ENCODE peak calls at places on chromosomes 11 and 22, in nine cellular contexts. U is HepG2, W is tibial nerve, M is lower leg skin, A is sigmoid colon, N is stomach, J is body of pancreas, Q is transverse colon, T is H54. O is an unnamed sample.

GRCh38 chr22:43860126-43860525 is 2.2 kb downstream of the SULT4A1 start:
- DNase-seq in U (no peak), W (no peak), M (no peak), A (peak), N (no peak), J (no peak), Q (no peak), T (no peak), O (no peak)

GRCh38 chr11:26931248-26931631 is 62.7 kb upstream of the FIBIN start:
- DNase-seq in U (no peak), W (peak), M (no peak), A (no peak), N (no peak), J (no peak), Q (no peak), T (no peak), O (no peak)

GRCh38 chr11:27150098-27150497 is 109.5 kb downstream of the BBOX1 start:
- DNase-seq in U (no peak), W (no peak), M (no peak), A (no peak), N (no peak), J (no peak), Q (no peak), T (no peak), O (no peak)

GRCh38 chr11:110921742-110922200 is 209.5 kb upstream of the ARHGAP20 start:
- DNase-seq in U (no peak), W (no peak), M (no peak), A (peak), N (peak), J (peak), Q (no peak), T (no peak), O (no peak)

GRCh38 chr11:114288139-114288538 is 8.1 kb upstream of the NNMT start:
- DNase-seq in U (no peak), W (no peak), M (no peak), A (no peak), N (no peak), J (no peak), Q (no peak), T (no peak), O (peak)

GRCh38 chr11:69313992-69314391 is 20.0 kb downstream of the MYEOV start:
- DNase-seq in U (no peak), W (no peak), M (no peak), A (peak), N (no peak), J (no peak), Q (no peak), T (no peak), O (no peak)

GRCh38 chr22:26245001-26245400 is 75.7 kb downstream of the SEZ6L start:
- DNase-seq in U (no peak), W (no peak), M (no peak), A (no peak), N (no peak), J (no peak), Q (no peak), T (no peak), O (no peak)

GRCh38 chr22:26124991-26125725 is 44.1 kb upstream of the SEZ6L start:
- DNase-seq in U (no peak), W (no peak), M (no peak), A (no peak), N (no peak), J (no peak), Q (no peak), T (no peak), O (no peak)

GRCh38 chr22:36026741-36027140 is 1.9 kb downstream of the RBFOX2 start:
- DNase-seq in U (no peak), W (no peak), M (no peak), A (no peak), N (no peak), J (no peak), Q (no peak), T (no peak), O (peak)

GRCh38 chr11:107583629-107584195 is 7.2 kb upstream of the ELMOD1 start:
- DNase-seq in U (no peak), W (no peak), M (no peak), A (no peak), N (no peak), J (no peak), Q (no peak), T (no peak), O (no peak)

GRCh38 chr11:62130498-62131464 is 7.0 kb downstream of the INCENP start:
- DNase-seq in U (no peak), W (no peak), M (no peak), A (peak), N (peak), J (no peak), Q (no peak), T (no peak), O (no peak)

GRCh38 chr11:95108159-95108611 is 18.5 kb downstream of the ENDOD1 start:
- DNase-seq in U (no peak), W (peak), M (peak), A (no peak), N (peak), J (no peak), Q (peak), T (peak), O (peak)

GRCh38 chr22:38655532-38656255 is 498 bp downstream of the FAM227A start:
- DNase-seq in U (no peak), W (no peak), M (no peak), A (peak), N (no peak), J (no peak), Q (no peak), T (no peak), O (no peak)

GRCh38 chr11:62024975-62025374 is 57.5 kb upstream of the FTH1 start:
- DNase-seq in U (peak), W (no peak), M (no peak), A (peak), N (no peak), J (no peak), Q (no peak), T (no peak), O (no peak)

GRCh38 chr11:58647141-58647699 is 24.8 kb downstream of the CNTF start:
- DNase-seq in U (no peak), W (no peak), M (no peak), A (no peak), N (no peak), J (no peak), Q (no peak), T (no peak), O (no peak)

GRCh38 chr11:110979696-110980095 is 265.8 kb upstream of the POU2AF2 start:
- DNase-seq in U (no peak), W (no peak), M (no peak), A (no peak), N (no peak), J (no peak), Q (no peak), T (peak), O (no peak)

GRCh38 chr11:131694526-131695424 is 324.4 kb downstream of the NTM start:
- DNase-seq in U (peak), W (peak), M (peak), A (peak), N (peak), J (peak), Q (peak), T (peak), O (peak)

GRCh38 chr11:120931057-120931779 is 92.7 kb upstream of the TBCEL start:
- DNase-seq in U (peak), W (no peak), M (no peak), A (no peak), N (no peak), J (no peak), Q (no peak), T (no peak), O (no peak)

GRCh38 chr11:127420139-127420538 is 419.6 kb upstream of the KIRREL3 start:
- DNase-seq in U (no peak), W (no peak), M (no peak), A (no peak), N (no peak), J (no peak), Q (no peak), T (no peak), O (no peak)

GRCh38 chr11:3684129-3684685 is 13.0 kb upstream of the CHRNA10 start:
- DNase-seq in U (no peak), W (no peak), M (no peak), A (no peak), N (no peak), J (no peak), Q (no peak), T (no peak), O (no peak)

GRCh38 chr11:64356498-64357411 is 2.2 kb upstream of the RPS6KA4 start:
- DNase-seq in U (peak), W (no peak), M (no peak), A (no peak), N (peak), J (peak), Q (no peak), T (peak), O (peak)

GRCh38 chr11:122851366-122852011 is 13.2 kb downstream of the CRTAM start:
- DNase-seq in U (no peak), W (no peak), M (no peak), A (no peak), N (no peak), J (no peak), Q (no peak), T (no peak), O (no peak)
- TF ChIP-seq POLR2A in U (no peak), W (no peak), M (no peak), A (no peak), N (no peak), J (no peak), Q (no peak), T (no peak), O (no peak)

GRCh38 chr22:31977141-31977781 is 32.9 kb downstream of the YWHAH start:
- DNase-seq in U (peak), W (peak), M (peak), A (peak), N (peak), J (peak), Q (peak), T (peak), O (peak)
- TF ChIP-seq POLR2A in U (no peak), W (no peak), M (no peak), A (no peak), N (no peak), J (no peak), Q (no peak), T (no peak), O (no peak)

DNA sequence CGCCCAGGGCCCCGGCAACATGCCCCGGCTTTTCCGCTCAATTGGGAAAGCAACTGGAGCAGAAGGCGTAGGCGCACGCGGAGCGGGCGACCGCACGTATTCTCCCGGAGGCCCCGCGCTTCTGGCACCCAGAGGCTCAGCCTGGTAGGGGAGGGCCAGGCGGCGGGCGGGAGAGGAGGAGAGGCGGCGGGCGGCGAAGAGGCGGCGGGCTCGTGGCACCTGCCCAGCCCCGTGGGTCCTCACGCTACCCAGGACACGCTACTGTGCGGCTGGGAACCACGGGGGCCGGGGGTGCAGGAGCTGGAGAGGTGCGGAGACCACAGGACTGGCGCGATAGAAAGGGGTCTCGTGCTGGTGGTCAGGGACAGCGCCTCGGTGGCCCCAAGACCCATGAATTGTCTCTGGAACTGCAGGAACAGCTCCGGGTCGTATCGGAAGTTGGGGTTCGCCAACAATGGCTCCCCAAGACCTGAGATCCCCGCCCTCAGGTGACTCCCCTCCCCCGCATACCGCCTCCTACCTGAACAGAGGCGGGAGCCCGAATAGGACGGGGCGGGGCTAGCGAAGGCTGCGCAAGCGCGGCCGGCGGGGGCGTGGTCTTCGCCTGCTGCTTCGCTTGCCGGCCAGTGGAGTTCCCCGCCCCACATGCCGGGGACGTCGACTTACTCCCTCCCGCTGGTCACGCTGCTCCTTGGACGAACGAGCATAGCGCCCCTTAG is at the start of gene SLC37A4:
- DNase-seq in U (peak), W (peak), M (peak), A (peak), N (peak), J (peak), Q (peak), T (peak), O (peak)
- TF ChIP-seq POLR2A in U (peak), W (no peak), M (no peak), A (no peak), N (no peak), J (peak), Q (peak), T (peak), O (peak)

DNA sequence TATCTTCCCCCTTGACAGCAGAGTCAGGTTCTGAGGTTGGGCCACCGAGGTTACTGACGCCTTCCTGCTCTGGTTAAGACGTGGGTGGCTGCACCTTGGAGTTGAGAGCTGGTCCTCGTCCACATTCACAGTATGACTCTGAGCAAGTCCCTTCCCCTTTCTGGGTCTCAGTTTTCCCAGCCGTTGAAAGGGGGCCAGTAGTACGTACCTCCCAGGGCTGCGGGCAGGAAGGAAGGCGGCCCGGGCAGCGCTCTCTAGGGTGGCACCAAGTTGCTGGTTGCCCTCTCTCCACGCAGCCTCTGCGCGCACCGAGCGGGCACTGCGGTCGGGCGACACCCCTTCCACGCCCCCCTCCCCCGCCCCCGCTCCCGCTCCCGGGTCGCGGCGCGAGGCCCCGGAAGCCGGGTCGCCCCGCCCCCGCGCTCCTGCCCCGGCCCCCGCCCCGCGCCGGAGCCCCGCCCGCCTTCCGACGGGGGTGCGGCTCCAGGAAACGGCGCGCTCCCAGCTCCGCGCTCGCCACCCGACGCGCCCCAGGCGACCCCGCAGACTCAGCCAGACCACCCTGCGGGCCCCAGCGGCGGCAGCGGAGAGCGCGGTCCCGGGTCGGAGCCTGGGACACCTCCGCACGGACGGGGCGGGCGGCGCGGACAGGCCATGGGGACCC is at the start of gene EHBP1L1:
- DNase-seq in U (no peak), W (no peak), M (no peak), A (peak), N (peak), J (peak), Q (peak), T (no peak), O (peak)
- TF ChIP-seq POLR2A in U (no peak), W (no peak), M (no peak), A (no peak), N (no peak), J (no peak), Q (peak), T (no peak), O (no peak)

GRCh38 chr22:37242395-37242918 is 1.6 kb downstream of the RAC2 start:
- DNase-seq in U (no peak), W (no peak), M (peak), A (peak), N (peak), J (no peak), Q (peak), T (no peak), O (peak)
- TF ChIP-seq POLR2A in U (no peak), W (no peak), M (no peak), A (no peak), N (no peak), J (no peak), Q (no peak), T (no peak), O (peak)

GRCh38 chr11:65652511-65653228 is 10.0 kb downstream of the RELA start:
- DNase-seq in U (peak), W (peak), M (peak), A (peak), N (peak), J (peak), Q (peak), T (peak), O (peak)
- TF ChIP-seq POLR2A in U (peak), W (peak), M (no peak), A (peak), N (peak), J (peak), Q (peak), T (peak), O (peak)

GRCh38 chr22:40818747-40819662 is at the start of gene SLC25A17:
- DNase-seq in U (peak), W (peak), M (peak), A (peak), N (peak), J (peak), Q (peak), T (peak), O (peak)
- TF ChIP-seq POLR2A in U (peak), W (peak), M (no peak), A (no peak), N (no peak), J (peak), Q (peak), T (peak), O (peak)

DNA sequence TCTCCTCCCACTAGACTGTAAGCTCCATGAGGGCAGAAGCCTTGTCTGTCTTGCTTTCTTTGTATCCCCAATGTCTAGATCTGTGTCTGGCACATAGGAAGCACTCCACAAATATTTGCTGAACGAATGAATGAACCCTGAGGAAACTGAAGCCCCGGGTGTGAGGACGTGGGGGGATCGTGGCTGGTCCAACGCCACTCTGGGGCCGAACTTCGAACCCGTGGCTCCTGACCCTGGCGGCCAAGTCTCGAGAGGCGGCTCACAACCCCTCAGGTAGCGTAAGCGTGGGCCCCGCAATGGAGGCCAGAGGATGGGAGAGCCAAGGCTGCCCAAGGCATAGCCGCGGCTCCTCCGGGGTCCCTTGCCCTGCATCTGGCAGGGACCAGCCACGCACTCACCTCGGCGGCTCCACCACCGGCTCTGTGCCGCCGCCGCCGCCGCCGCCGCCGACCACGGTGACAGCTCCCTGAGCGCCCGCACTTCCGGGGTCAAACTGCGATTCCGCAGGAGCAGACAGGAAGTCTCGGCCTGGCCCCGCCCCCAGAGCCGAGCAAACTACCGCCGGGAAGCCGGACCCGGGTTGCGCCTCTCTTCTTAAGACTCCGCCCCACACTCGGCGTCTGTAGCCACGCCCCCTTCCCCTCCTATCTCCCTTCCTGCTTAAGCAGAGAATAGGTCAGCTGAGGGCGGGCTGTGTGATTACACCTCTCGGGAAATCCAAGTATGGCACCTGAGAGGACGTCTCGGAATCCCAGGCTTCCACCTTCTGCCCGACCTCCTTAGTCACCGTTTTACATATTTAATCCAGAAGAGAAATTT is at the start of gene ASCC2:
- DNase-seq in U (peak), W (peak), M (peak), A (peak), N (peak), J (peak), Q (peak), T (peak), O (peak)
- TF ChIP-seq POLR2A in U (peak), W (no peak), M (peak), A (peak), N (peak), J (peak), Q (peak), T (peak), O (peak)

O was measured in endothelial cell of umbilical vein.